ENCODE peak calls at places on chromosomes 16 and 17, in seven cellular contexts. One of them, this sample, is unnamed.
A peak's percentile ranks its signal among the peaks of the same experiment; 100 is the strongest.

GRCh38 chr17:45048795-45049563 is 2.5 kb downstream of the DCAKD start:
- DNase-seq in AG04450: no peak
- DNase-seq in brain microvascular endothelial cell: no peak
- DNase-seq in RWPE2: no peak
- DNase-seq in mesendoderm: no peak
- DNase-seq in fibroblast of lung: no peak
- DNase-seq in CD8-positive, alpha-beta memory T cell: no peak
- DNase-seq in this sample: no peak

GRCh38 chr17:2138318-2138717 is 83.4 kb downstream of the HIC1 start:
- DNase-seq in CD8-positive, alpha-beta memory T cell: no peak
- DNase-seq in fibroblast of lung: peak; percentile 31
- DNase-seq in AG04450: no peak
- DNase-seq in brain microvascular endothelial cell: no peak
- DNase-seq in mesendoderm: no peak
- DNase-seq in RWPE2: no peak
- DNase-seq in this sample: no peak

GRCh38 chr17:51354908-51355307 is 94.6 kb downstream of the UTP18 start:
- DNase-seq in mesendoderm: no peak
- DNase-seq in fibroblast of lung: no peak
- DNase-seq in CD8-positive, alpha-beta memory T cell: no peak
- DNase-seq in brain microvascular endothelial cell: no peak
- DNase-seq in RWPE2: no peak
- DNase-seq in AG04450: no peak
- DNase-seq in this sample: no peak

GRCh38 chr17:77750427-77751043 is 208.0 kb upstream of the TNRC6C start:
- DNase-seq in mesendoderm: no peak
- DNase-seq in CD8-positive, alpha-beta memory T cell: no peak
- DNase-seq in brain microvascular endothelial cell: no peak
- DNase-seq in fibroblast of lung: no peak
- DNase-seq in AG04450: no peak
- DNase-seq in RWPE2: peak; percentile 20
- DNase-seq in this sample: no peak

GRCh38 chr17:5500247-5500803 is 14.0 kb downstream of the MIS12 start:
- DNase-seq in CD8-positive, alpha-beta memory T cell: no peak
- DNase-seq in fibroblast of lung: no peak
- DNase-seq in brain microvascular endothelial cell: no peak
- DNase-seq in RWPE2: no peak
- DNase-seq in AG04450: no peak
- DNase-seq in mesendoderm: peak; percentile 22
- DNase-seq in this sample: no peak

GRCh38 chr17:18932360-18933055 is 19.5 kb upstream of the SLC5A10 start:
- DNase-seq in AG04450: no peak
- DNase-seq in mesendoderm: no peak
- DNase-seq in fibroblast of lung: no peak
- DNase-seq in brain microvascular endothelial cell: no peak
- DNase-seq in CD8-positive, alpha-beta memory T cell: no peak
- DNase-seq in RWPE2: no peak
- DNase-seq in this sample: no peak

GRCh38 chr17:82590216-82590615 is 58.0 kb downstream of the WDR45B start:
- DNase-seq in fibroblast of lung: no peak
- DNase-seq in RWPE2: no peak
- DNase-seq in brain microvascular endothelial cell: no peak
- DNase-seq in CD8-positive, alpha-beta memory T cell: no peak
- DNase-seq in AG04450: no peak
- DNase-seq in mesendoderm: no peak
- DNase-seq in this sample: no peak

GRCh38 chr17:55421179-55421934 is at the start of gene MMD:
- DNase-seq in CD8-positive, alpha-beta memory T cell: no peak
- DNase-seq in brain microvascular endothelial cell: no peak
- DNase-seq in mesendoderm: no peak
- DNase-seq in RWPE2: peak; percentile 58
- DNase-seq in fibroblast of lung: no peak
- DNase-seq in AG04450: no peak
- DNase-seq in this sample: no peak

GRCh38 chr17:5209396-5209795 is 17.7 kb upstream of the ZNF594 start:
- DNase-seq in CD8-positive, alpha-beta memory T cell: no peak
- DNase-seq in RWPE2: no peak
- DNase-seq in AG04450: no peak
- DNase-seq in mesendoderm: no peak
- DNase-seq in fibroblast of lung: peak; percentile 55
- DNase-seq in brain microvascular endothelial cell: peak; percentile 35
- DNase-seq in this sample: no peak

GRCh38 chr17:8994319-8994718 is 27.0 kb upstream of the NTN1 start:
- DNase-seq in CD8-positive, alpha-beta memory T cell: peak; percentile 30
- DNase-seq in fibroblast of lung: peak; percentile 16
- DNase-seq in RWPE2: no peak
- DNase-seq in AG04450: peak; percentile 3
- DNase-seq in mesendoderm: peak; percentile 83
- DNase-seq in brain microvascular endothelial cell: peak; percentile 28
- DNase-seq in this sample: peak; percentile 4

GRCh38 chr17:56821847-56822534 is 11.7 kb downstream of the C17orf67 start:
- DNase-seq in fibroblast of lung: no peak
- DNase-seq in brain microvascular endothelial cell: no peak
- DNase-seq in AG04450: no peak
- DNase-seq in CD8-positive, alpha-beta memory T cell: no peak
- DNase-seq in mesendoderm: no peak
- DNase-seq in RWPE2: no peak
- DNase-seq in this sample: no peak

GRCh38 chr17:32288600-32288999 is 23.0 kb downstream of the RHBDL3 start:
- DNase-seq in fibroblast of lung: no peak
- DNase-seq in RWPE2: no peak
- DNase-seq in AG04450: no peak
- DNase-seq in mesendoderm: no peak
- DNase-seq in CD8-positive, alpha-beta memory T cell: no peak
- DNase-seq in brain microvascular endothelial cell: no peak
- DNase-seq in this sample: no peak

GRCh38 chr17:57638284-57638683 is 106.8 kb downstream of the CCDC182 start:
- DNase-seq in CD8-positive, alpha-beta memory T cell: no peak
- DNase-seq in RWPE2: no peak
- DNase-seq in brain microvascular endothelial cell: no peak
- DNase-seq in AG04450: no peak
- DNase-seq in fibroblast of lung: no peak
- DNase-seq in mesendoderm: no peak
- DNase-seq in this sample: no peak

GRCh38 chr16:81528258-81528657 is 83.7 kb downstream of the CMIP start:
- DNase-seq in RWPE2: no peak
- DNase-seq in AG04450: no peak
- DNase-seq in mesendoderm: no peak
- DNase-seq in brain microvascular endothelial cell: no peak
- DNase-seq in CD8-positive, alpha-beta memory T cell: no peak
- DNase-seq in fibroblast of lung: no peak
- DNase-seq in this sample: no peak

GRCh38 chr17:73553311-73553710 is 90.9 kb downstream of the SDK2 start:
- DNase-seq in brain microvascular endothelial cell: no peak
- DNase-seq in CD8-positive, alpha-beta memory T cell: no peak
- DNase-seq in AG04450: no peak
- DNase-seq in mesendoderm: no peak
- DNase-seq in fibroblast of lung: no peak
- DNase-seq in RWPE2: peak; percentile 27
- DNase-seq in this sample: no peak

GRCh38 chr16:46745594-46745993 is 2.5 kb downstream of the MYLK3 start:
- DNase-seq in AG04450: no peak
- DNase-seq in mesendoderm: peak; percentile 68
- DNase-seq in brain microvascular endothelial cell: no peak
- DNase-seq in RWPE2: no peak
- DNase-seq in fibroblast of lung: no peak
- DNase-seq in CD8-positive, alpha-beta memory T cell: no peak
- DNase-seq in this sample: no peak

GRCh38 chr16:75320435-75320834 is 69.0 kb upstream of the BCAR1 start:
- DNase-seq in RWPE2: no peak
- DNase-seq in brain microvascular endothelial cell: no peak
- DNase-seq in CD8-positive, alpha-beta memory T cell: no peak
- DNase-seq in AG04450: no peak
- DNase-seq in mesendoderm: peak; percentile 50
- DNase-seq in fibroblast of lung: no peak
- DNase-seq in this sample: peak; percentile 46

GRCh38 chr16:75326333-75326732 is 74.9 kb upstream of the BCAR1 start:
- DNase-seq in AG04450: no peak
- DNase-seq in brain microvascular endothelial cell: no peak
- DNase-seq in mesendoderm: no peak
- DNase-seq in fibroblast of lung: no peak
- DNase-seq in RWPE2: no peak
- DNase-seq in CD8-positive, alpha-beta memory T cell: no peak
- DNase-seq in this sample: no peak

GRCh38 chr16:75322706-75323105 is 71.3 kb upstream of the BCAR1 start:
- DNase-seq in AG04450: no peak
- DNase-seq in mesendoderm: no peak
- DNase-seq in brain microvascular endothelial cell: peak; percentile 69
- DNase-seq in CD8-positive, alpha-beta memory T cell: no peak
- DNase-seq in RWPE2: no peak
- DNase-seq in fibroblast of lung: peak; percentile 51
- DNase-seq in this sample: no peak

GRCh38 chr16:75323928-75324327 is 72.5 kb upstream of the BCAR1 start:
- DNase-seq in brain microvascular endothelial cell: no peak
- DNase-seq in fibroblast of lung: no peak
- DNase-seq in CD8-positive, alpha-beta memory T cell: no peak
- DNase-seq in AG04450: no peak
- DNase-seq in RWPE2: no peak
- DNase-seq in mesendoderm: no peak
- DNase-seq in this sample: no peak

DNA sequence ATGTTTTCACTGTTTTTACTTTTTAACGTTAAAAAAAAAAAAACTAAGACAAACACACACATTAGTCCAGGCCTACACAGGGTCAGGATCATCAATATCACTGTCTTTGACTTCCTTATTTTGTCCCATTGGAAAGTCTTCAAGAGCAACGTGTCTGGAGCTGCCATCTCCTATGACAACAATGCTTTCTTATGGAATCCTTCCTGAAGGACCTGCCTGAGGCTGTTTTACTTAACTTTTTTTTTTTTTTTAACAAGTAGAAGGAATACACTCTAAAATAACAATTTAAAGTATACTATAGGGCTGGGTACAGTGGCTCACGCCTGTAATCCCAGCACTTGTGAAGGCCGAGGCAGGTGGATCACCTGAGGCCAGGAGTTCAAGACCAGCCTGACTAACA is 71.8 kb upstream of the BCAR1 start:
- DNase-seq in mesendoderm: peak; percentile 35
- DNase-seq in fibroblast of lung: no peak
- DNase-seq in brain microvascular endothelial cell: no peak
- DNase-seq in RWPE2: no peak
- DNase-seq in AG04450: no peak
- DNase-seq in CD8-positive, alpha-beta memory T cell: no peak
- DNase-seq in this sample: no peak
- H3K27ac ChIP-seq in mesendoderm: no peak overlapping the region
- H3K27ac ChIP-seq in fibroblast of lung: peak overlapping the region; percentile 47
- H3K27ac ChIP-seq in brain microvascular endothelial cell: peak overlapping the region; percentile 51
- H3K27ac ChIP-seq in RWPE2: peak overlapping the region; percentile 73
- H3K27ac ChIP-seq in AG04450: peak overlapping the region; percentile 39
- H3K27ac ChIP-seq in CD8-positive, alpha-beta memory T cell: no peak overlapping the region
- H3K27ac ChIP-seq in this sample: no peak overlapping the region

DNA sequence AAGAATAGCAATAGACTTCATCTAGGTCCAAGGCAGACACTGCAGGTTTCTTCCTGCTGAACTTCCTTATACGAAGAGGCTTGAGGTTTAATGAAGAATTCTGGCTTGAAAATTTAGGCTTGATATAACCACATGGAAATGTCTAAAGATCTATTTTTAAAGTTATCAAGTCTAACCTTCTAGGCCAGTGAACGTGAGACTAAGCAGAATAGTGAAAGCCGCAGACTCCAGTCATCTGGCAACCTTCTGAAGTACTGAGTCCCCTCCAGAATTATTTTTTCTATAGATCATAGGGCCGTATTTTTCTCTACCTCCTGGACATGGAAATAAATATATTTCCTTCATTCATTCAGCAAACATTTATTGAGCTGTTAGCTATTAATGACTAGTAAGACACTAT is 333.6 kb downstream of the BCAS3 start:
- DNase-seq in brain microvascular endothelial cell: no peak
- DNase-seq in AG04450: no peak
- DNase-seq in CD8-positive, alpha-beta memory T cell: no peak
- DNase-seq in fibroblast of lung: no peak
- DNase-seq in mesendoderm: no peak
- DNase-seq in RWPE2: no peak
- DNase-seq in this sample: no peak
- H3K27ac ChIP-seq in brain microvascular endothelial cell: no peak overlapping the region
- H3K27ac ChIP-seq in AG04450: no peak overlapping the region
- H3K27ac ChIP-seq in CD8-positive, alpha-beta memory T cell: no peak overlapping the region
- H3K27ac ChIP-seq in fibroblast of lung: no peak overlapping the region
- H3K27ac ChIP-seq in mesendoderm: no peak overlapping the region
- H3K27ac ChIP-seq in RWPE2: no peak overlapping the region
- H3K27ac ChIP-seq in this sample: no peak overlapping the region

GRCh38 chr16:31107465-31107867 is 720 bp upstream of the BCKDK start:
- DNase-seq in brain microvascular endothelial cell: no peak
- DNase-seq in AG04450: no peak
- DNase-seq in mesendoderm: no peak
- DNase-seq in RWPE2: no peak
- DNase-seq in CD8-positive, alpha-beta memory T cell: no peak
- DNase-seq in fibroblast of lung: no peak
- DNase-seq in this sample: no peak
- H3K27ac ChIP-seq in brain microvascular endothelial cell: no peak overlapping the region
- H3K27ac ChIP-seq in AG04450: no peak overlapping the region
- H3K27ac ChIP-seq in mesendoderm: no peak overlapping the region
- H3K27ac ChIP-seq in RWPE2: peak overlapping the region; percentile 42
- H3K27ac ChIP-seq in CD8-positive, alpha-beta memory T cell: peak overlapping the region; percentile 75
- H3K27ac ChIP-seq in fibroblast of lung: no peak overlapping the region
- H3K27ac ChIP-seq in this sample: no peak overlapping the region

GRCh38 chr16:74944466-74944865 is 40.5 kb downstream of the WDR59 start:
- DNase-seq in AG04450: no peak
- DNase-seq in CD8-positive, alpha-beta memory T cell: no peak
- DNase-seq in mesendoderm: no peak
- DNase-seq in RWPE2: no peak
- DNase-seq in fibroblast of lung: no peak
- DNase-seq in brain microvascular endothelial cell: no peak
- DNase-seq in this sample: no peak

GRCh38 chr16:74939688-74940087 is 45.2 kb downstream of the WDR59 start:
- DNase-seq in mesendoderm: no peak
- DNase-seq in RWPE2: no peak
- DNase-seq in brain microvascular endothelial cell: no peak
- DNase-seq in fibroblast of lung: no peak
- DNase-seq in CD8-positive, alpha-beta memory T cell: no peak
- DNase-seq in AG04450: no peak
- DNase-seq in this sample: no peak

DNA sequence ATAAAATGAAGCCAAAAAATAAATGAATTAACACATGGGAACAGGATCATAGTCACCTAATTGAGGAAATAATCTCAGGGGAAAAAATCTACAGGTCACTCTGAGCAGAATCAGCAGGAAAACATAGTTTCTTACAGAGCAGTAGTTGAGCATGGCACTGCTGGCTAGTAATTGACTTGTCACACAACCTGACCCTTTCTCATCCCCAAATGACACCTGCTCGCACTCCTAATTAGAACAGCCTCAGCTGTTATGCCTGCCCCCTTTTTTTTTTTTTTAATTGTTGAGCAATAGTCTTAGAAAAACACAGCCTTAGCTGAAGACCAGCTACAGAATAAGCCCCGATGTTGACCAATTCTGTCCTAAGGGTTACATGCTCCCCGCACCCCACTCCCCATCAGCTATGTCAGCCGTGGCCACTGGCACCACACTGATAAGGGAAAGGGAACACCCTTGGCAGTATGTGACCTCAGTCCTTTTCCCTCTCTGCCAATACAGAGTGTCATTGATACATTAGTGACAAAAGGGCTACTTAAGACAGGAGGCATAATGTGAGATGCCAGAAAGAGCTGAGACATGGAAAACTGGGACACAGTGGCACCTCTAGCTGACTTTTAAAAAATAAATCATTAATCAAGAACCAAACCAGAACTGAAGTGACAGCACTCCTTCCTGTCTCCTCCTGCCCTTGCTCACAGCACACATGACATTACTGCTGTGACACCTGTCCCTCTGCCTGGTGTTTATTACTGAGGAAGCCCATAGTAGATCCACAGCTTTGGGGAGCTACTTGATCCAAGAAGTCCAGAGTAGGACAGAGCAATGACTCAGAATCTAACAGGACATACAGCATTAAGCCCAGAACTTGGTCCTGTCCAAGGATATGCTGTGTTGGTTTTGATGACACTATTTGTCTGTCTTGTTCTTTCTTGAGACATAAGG is 41.7 kb downstream of the WDR59 start:
- DNase-seq in CD8-positive, alpha-beta memory T cell: no peak
- DNase-seq in mesendoderm: no peak
- DNase-seq in fibroblast of lung: no peak
- DNase-seq in AG04450: no peak
- DNase-seq in RWPE2: no peak
- DNase-seq in brain microvascular endothelial cell: no peak
- DNase-seq in this sample: no peak
- H3K27ac ChIP-seq in CD8-positive, alpha-beta memory T cell: no peak overlapping the region
- H3K27ac ChIP-seq in mesendoderm: no peak overlapping the region
- H3K27ac ChIP-seq in fibroblast of lung: no peak overlapping the region
- H3K27ac ChIP-seq in AG04450: no peak overlapping the region
- H3K27ac ChIP-seq in RWPE2: no peak overlapping the region
- H3K27ac ChIP-seq in brain microvascular endothelial cell: no peak overlapping the region
- H3K27ac ChIP-seq in this sample: no peak overlapping the region

This sample was measured in caudate nucleus.